ENCODE peak calls at places on chromosome 20, in nine cellular contexts. I is right lobe of liver; K is esophagus muscularis mucosa; Y is cardiac muscle cell; E is breast epithelium; P is bronchial epithelial cell; H is brain microvascular endothelial cell; M is CD8-positive, alpha-beta T cell; J is tibial artery. B is an unnamed sample.

GRCh38 chr20:64161595-64162238 is 2.5 kb upstream of the MYT1 start:
- DNase-seq in Y (peak; percentile 89), K (no peak), P (peak; percentile 32), E (no peak), H (peak; percentile 12), I (no peak), J (no peak), M (no peak), B (no peak)

GRCh38 chr20:52923123-52923543 is 49.0 kb upstream of the TSHZ2 start:
- DNase-seq in P (peak; percentile 100), H (peak; percentile 6), E (no peak), I (no peak), K (no peak), J (no peak), M (no peak), Y (no peak), B (no peak)

GRCh38 chr20:32116079-32116521 is 6.6 kb downstream of the TM9SF4 start:
- DNase-seq in P (no peak), M (no peak), J (no peak), I (no peak), E (no peak), K (no peak), H (no peak), Y (no peak), B (no peak)

GRCh38 chr20:3727333-3728035 is 5.0 kb upstream of the HSPA12B start:
- DNase-seq in H (no peak), I (no peak), E (no peak), J (no peak), K (no peak), M (no peak), Y (no peak), P (no peak), B (no peak)

GRCh38 chr20:9119776-9120175 is 50.9 kb downstream of the PLCB4 start:
- DNase-seq in E (peak; percentile 45), I (no peak), H (no peak), P (peak; percentile 76), K (no peak), Y (peak; percentile 7), J (no peak), M (no peak), B (peak; percentile 74)

GRCh38 chr20:25206063-25206403 is 10.5 kb downstream of the ENTPD6 start:
- DNase-seq in H (no peak), E (no peak), I (no peak), Y (no peak), M (no peak), K (no peak), P (no peak), J (no peak), B (no peak)

GRCh38 chr20:7980332-7981046 is 39.1 kb downstream of the TMX4 start:
- DNase-seq in M (no peak), Y (peak; percentile 38), P (peak; percentile 37), K (no peak), H (peak; percentile 47), J (no peak), E (no peak), I (no peak), B (peak; percentile 46)

GRCh38 chr20:58313366-58313765 is 3.9 kb downstream of the RAB22A start:
- DNase-seq in J (no peak), K (no peak), Y (no peak), M (no peak), E (no peak), P (no peak), H (no peak), I (no peak), B (no peak)

GRCh38 chr20:50695144-50695872 is 4.0 kb upstream of the RIPOR3 start:
- DNase-seq in M (no peak), J (no peak), H (no peak), P (no peak), K (no peak), I (no peak), Y (no peak), E (peak; percentile 39), B (no peak)

GRCh38 chr20:24364464-24364863 is 105.0 kb upstream of the SYNDIG1 start:
- DNase-seq in J (no peak), K (no peak), Y (no peak), I (no peak), M (no peak), P (no peak), E (no peak), H (no peak), B (no peak)

GRCh38 chr20:3818155-3819151 is 1.9 kb upstream of the AP5S1 start:
- DNase-seq in I (peak; percentile 76), K (no peak), E (peak; percentile 67), J (no peak), H (peak; percentile 76), M (no peak), P (peak; percentile 63), Y (peak; percentile 77), B (peak; percentile 96)

DNA sequence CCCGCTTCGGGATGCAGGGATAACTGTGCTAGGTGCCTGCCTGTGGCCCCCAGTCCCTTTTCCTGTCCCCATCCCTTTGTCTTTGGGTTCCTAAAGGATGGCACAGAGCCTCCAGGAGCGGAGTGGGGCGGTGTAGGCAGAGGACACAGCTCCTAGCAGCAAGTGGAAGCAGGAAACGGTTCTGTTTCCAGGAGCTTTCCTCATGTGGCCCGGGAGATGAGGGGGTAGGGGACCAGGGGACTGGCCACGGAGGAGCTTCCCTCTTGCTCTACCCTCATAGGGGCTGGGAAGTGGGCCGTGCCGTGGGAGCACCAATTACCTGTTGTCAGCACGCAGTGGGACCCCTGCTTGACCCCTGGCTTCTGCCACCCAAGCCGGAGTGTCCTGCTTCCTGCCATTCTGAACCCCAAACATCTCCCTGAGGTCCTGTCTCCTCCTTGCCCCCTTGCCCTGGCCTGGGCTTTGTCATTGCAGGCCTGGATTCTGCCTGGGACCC is 76.9 kb downstream of the SRC start:
- DNase-seq in M (no peak), Y (no peak), P (no peak), K (no peak), J (no peak), I (peak; percentile 50), H (no peak), E (no peak), B (no peak)
- H3K4me3 ChIP-seq in M (no peak overlapping the region), Y (no peak overlapping the region), P (no peak overlapping the region), K (no peak overlapping the region), J (no peak overlapping the region), I (no peak overlapping the region), H (no peak overlapping the region), E (no peak overlapping the region), B (no peak overlapping the region)

DNA sequence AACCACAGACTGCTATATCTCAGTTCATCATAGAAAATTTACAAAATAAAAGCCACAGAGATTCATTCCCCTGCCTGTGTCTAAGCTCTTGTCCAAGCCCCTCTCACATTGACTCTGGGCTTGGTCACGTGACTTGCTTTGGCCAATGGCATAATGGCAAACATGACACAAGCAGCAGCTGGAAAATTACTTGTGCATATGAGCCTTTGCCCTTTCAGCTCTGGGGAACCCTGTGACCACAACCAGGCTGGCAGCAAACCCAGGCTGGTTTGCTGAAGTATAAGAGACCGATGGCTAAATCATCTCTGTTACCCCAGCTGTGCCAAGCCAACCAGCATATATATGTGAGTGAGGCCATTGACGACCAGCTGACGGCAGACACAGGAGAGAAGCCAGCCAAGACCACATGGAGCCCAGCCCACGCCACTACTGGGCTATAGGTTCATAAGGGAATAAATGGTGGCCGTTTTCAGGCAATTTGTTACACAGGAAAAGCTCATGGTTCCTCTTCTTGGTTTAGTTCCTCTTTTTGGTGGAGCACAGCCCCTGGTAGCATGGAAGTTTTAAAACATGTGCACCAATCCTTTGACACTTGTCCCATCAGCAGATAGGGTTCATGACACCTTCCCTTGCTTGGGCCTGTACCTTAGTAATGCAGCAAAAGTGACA is 31.8 kb upstream of the RSPO4 start:
- DNase-seq in P (no peak), J (no peak), H (no peak), Y (no peak), E (no peak), K (no peak), M (no peak), I (no peak), B (peak; percentile 16)
- TF ChIP-seq CTCF in P (no peak), J (no peak), H (no peak), Y (no peak), E (no peak), K (no peak), M (no peak), I (no peak), B (no peak)

DNA sequence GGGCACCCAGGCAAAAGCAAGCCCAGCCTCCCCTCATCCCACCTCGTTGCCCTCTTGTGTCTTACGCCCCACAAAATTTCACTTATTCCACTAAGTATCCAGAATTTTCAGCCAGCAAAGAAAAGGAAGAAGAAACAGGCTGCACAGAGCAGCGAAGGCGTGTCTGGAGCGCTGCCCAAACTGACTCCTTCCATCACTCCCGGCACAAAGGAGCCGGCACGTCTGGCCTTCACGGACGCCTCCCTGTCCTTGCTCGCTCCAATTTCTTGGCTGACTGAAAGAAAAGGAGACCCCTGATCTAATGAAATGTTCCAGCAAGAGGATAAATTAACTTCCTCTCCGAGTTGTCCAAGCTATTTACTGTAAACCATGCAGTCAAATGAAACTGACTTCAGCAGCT is 152.3 kb upstream of the CDH4 start:
- DNase-seq in P (no peak), E (no peak), J (no peak), M (no peak), I (no peak), Y (no peak), H (no peak), K (no peak), B (no peak)
- H3K27me3 ChIP-seq in P (no peaks in the 10 kb centered on the region), E (peaks cover 7% of the 10 kb centered on the region), J (no peaks in the 10 kb centered on the region), M (no peaks in the 10 kb centered on the region), I (no peaks in the 10 kb centered on the region), Y (no peaks in the 10 kb centered on the region), H (no peaks in the 10 kb centered on the region), K (no peaks in the 10 kb centered on the region), B (no peaks in the 10 kb centered on the region)

GRCh38 chr20:38969708-38970107 is 7.6 kb downstream of the DHX35 start:
- DNase-seq in P (no peak), K (no peak), I (no peak), E (no peak), M (no peak), J (no peak), Y (no peak), H (peak; percentile 31), B (no peak)
- H3K4me3 ChIP-seq in P (no peak overlapping the region), K (no peak overlapping the region), I (no peak overlapping the region), E (no peak overlapping the region), M (no peak overlapping the region), J (no peak overlapping the region), Y (no peak overlapping the region), H (no peak overlapping the region), B (no peak overlapping the region)

DNA sequence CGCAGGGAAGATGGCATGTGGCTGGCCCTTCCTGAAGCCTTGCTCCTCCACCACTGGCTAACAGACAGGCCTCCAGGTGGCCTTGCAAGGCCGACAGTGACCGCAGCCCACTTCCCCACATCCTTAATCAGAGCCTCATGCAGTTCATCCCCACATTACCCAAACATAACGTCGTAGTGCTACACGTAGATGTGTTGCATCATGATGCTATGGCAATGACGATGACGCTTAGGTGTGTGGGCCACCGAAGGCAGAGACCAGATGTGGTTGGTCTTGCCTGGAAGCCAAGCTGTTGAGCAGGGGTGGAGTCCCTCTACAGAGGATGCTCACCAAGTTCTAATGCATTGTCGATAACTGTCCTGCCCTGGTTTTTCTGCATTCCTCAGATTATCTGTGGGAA is 5.6 kb downstream of the CD93 start:
- DNase-seq in E (no peak), I (no peak), P (no peak), J (no peak), H (no peak), Y (no peak), K (no peak), M (no peak), B (no peak)
- TF ChIP-seq CTCF in E (no peak), I (no peak), P (no peak), J (no peak), H (no peak), Y (no peak), K (no peak), M (no peak), B (no peak)